ENCODE peak calls at places on chromosomes 16 and 17, in four cellular contexts. J is neural progenitor cell, D is AG04449, A is sigmoid colon. M is an unnamed sample.

GRCh38 chr16:24978370-24978914 is 36.7 kb downstream of the ARHGAP17 start:
- DNase-seq in D (no peak), A (no peak), J (no peak), M (no peak)

GRCh38 chr17:27550974-27551505 is 79.9 kb upstream of the LGALS9 start:
- DNase-seq in A (no peak), D (no peak), J (no peak), M (no peak)

GRCh38 chr16:52912565-52913173 is 140.0 kb downstream of the CHD9NB start:
- DNase-seq in J (peak), A (no peak), D (peak), M (peak)

GRCh38 chr17:59561042-59561441 is 4.4 kb upstream of the DHX40 start:
- DNase-seq in J (peak), A (no peak), D (no peak), M (no peak)

GRCh38 chr17:36901506-36901905 is 35.8 kb upstream of the LHX1 start:
- DNase-seq in A (no peak), J (peak), D (no peak), M (no peak)

GRCh38 chr17:2893422-2893914 is 97.2 kb downstream of the RAP1GAP2 start:
- DNase-seq in J (no peak), A (no peak), D (no peak), M (no peak)

GRCh38 chr17:79838541-79839274 is 532 bp downstream of the CBX4 start:
- DNase-seq in D (no peak), J (peak), A (no peak), M (peak)

GRCh38 chr16:85330694-85331188 is 218.5 kb upstream of the CIBAR2 start:
- DNase-seq in D (peak), J (peak), A (no peak), M (no peak)

GRCh38 chr17:74851612-74852236 is 8.0 kb downstream of the GRIN2C start:
- DNase-seq in A (no peak), D (no peak), J (no peak), M (no peak)

GRCh38 chr17:28908640-28909098 is 5.8 kb upstream of the DHRS13 start:
- DNase-seq in A (peak), D (no peak), J (no peak), M (no peak)

GRCh38 chr17:27396941-27397340 is 59.3 kb upstream of the KSR1 start:
- DNase-seq in A (no peak), J (no peak), D (no peak), M (no peak)

GRCh38 chr16:76235025-76235424 is 42.2 kb upstream of the CNTNAP4 start:
- DNase-seq in D (no peak), J (no peak), A (no peak), M (no peak)

GRCh38 chr17:71666047-71666446 is 454.8 kb upstream of the SOX9 start:
- DNase-seq in J (no peak), A (no peak), D (no peak), M (no peak)

GRCh38 chr17:35162755-35163154 is 15.1 kb downstream of the UNC45B start:
- DNase-seq in J (no peak), A (no peak), D (no peak), M (no peak)

GRCh38 chr17:54172096-54172495 is 349.4 kb downstream of the KIF2B start:
- DNase-seq in J (no peak), D (no peak), A (no peak), M (no peak)

GRCh38 chr16:30958164-30959083 is 870 bp downstream of the SETD1A start:
- DNase-seq in A (no peak), D (no peak), J (peak), M (peak)

GRCh38 chr16:88015806-88016140 is 64.5 kb downstream of the BANP start:
- DNase-seq in J (no peak), D (no peak), A (peak), M (no peak)

DNA sequence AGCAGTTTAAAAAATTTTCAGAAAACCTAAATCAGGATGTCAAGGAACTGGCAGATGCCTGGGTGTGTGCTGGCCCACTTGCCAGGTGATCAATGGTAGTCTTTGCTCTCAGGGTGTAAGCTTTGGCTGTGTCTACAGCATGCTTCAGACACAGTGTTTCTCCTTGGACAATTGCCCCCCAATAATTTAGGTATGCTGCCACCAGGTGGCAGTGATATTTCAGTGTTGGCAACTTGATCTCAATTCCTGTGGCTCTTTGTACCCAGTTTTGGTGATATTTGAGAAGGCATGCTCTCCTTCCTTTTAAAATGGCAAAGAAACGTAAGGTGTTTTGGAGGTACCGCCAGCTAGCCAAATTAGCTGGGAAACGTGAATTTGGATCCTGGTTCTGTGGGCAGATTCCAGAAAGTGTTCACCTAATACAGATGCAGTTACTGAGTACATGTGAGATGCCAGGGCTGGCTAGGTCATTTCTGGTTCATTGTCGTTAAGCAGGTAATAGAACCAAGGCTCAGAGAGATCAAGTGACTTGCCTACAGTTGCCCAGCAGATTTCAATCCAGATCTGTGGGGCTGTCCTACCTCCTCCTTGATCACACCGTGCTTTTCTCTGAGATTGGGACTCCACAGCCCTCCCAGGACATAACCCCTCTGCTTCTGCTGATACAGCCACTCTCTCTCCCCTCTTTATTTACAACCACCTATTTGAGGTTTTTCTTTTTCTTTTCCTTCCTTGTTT is 155.6 kb upstream of the PLCG2 start:
- DNase-seq in A (no peak), D (no peak), J (peak), M (peak)
- TF ChIP-seq CTCF in A (peak), D (peak), J (peak), M (peak)

GRCh38 chr17:49896860-49897259 is 49.0 kb upstream of the TAC4 start:
- DNase-seq in J (no peak), A (no peak), D (no peak), M (no peak)

GRCh38 chr17:49896222-49896621 is 48.4 kb upstream of the TAC4 start:
- DNase-seq in A (no peak), D (no peak), J (no peak), M (no peak)

GRCh38 chr17:49899588-49899987 is 51.7 kb upstream of the TAC4 start:
- DNase-seq in A (no peak), J (no peak), D (no peak), M (no peak)

GRCh38 chr17:49901460-49902331 is 53.8 kb upstream of the TAC4 start:
- DNase-seq in A (no peak), D (no peak), J (peak), M (no peak)

DNA sequence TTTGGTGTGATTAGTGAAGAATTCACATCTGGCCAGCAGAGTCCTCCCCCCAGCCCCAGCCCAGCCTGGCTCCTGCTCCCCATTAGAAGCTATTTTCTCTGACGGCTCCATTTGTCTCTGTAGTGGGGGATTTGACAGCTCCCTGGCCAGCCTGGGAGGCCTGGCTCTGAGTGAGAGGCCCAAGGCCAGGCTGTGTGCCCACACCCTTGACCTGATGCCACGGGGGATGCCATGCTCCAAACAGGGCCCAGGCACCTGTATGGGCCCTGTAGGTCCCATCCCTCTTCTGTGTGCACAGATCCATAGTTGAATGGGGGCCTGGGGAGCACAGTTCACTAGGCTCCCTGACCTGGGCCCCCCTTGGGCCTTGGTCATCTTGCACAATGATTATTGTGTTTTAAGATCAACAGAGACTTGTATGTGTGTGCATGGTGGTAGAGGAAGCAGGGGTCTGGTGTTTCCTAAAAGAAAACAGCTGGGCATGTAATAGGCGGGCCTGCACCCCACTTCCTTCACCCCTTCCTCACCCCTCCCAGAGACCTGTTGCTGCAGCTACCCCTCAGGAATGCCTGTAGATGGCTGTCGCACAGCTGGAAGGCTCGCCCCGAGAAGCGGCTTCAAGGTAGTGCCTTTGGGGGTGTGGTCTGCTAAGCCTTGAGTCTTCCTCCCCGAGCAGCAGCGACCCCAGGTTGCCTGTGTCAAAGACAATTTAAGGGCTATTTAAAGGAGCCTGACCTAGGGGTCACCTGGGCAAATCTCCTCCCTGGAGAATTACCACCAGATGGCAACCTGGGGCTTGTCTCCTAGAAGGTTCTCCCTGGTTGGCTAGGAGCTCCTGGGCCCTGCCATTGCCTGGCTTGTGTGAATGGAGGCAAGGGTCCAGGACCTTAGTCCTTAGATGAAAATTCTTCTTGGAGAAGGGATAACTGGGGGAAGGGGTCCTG is 51.0 kb upstream of the TAC4 start:
- DNase-seq in A (no peak), D (no peak), J (peak), M (no peak)
- TF ChIP-seq CTCF in A (no peak), D (no peak), J (peak), M (no peak)

GRCh38 chr16:20004931-20005330 is 68.8 kb downstream of the GPR139 start:
- DNase-seq in J (peak), D (no peak), A (no peak), M (no peak)
- TF ChIP-seq CTCF in J (peak), D (no peak), A (no peak), M (peak)

DNA sequence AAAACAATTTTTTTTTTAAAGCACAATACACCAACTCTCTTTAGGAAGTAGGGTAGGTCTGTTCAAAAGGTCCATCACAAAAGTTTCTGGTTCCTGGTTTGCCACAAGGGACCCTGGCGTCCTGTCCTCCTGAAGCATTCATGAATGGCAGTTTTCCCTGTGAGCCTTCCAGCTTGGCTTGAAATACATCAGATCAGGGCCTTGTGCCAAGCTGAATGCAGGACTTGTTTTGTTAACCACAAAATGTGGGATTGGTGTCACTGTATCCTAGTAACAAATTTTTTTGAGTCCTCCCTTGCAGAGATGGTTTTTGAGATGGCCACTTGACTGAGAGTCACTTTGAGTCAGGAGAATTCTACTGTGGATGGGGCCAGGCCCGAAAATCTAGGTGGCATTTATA is 3.9 kb downstream of the GNAO1 start:
- DNase-seq in D (no peak), A (no peak), J (no peak), M (no peak)
- TF ChIP-seq CTCF in D (no peak), A (no peak), J (no peak), M (no peak)

DNA sequence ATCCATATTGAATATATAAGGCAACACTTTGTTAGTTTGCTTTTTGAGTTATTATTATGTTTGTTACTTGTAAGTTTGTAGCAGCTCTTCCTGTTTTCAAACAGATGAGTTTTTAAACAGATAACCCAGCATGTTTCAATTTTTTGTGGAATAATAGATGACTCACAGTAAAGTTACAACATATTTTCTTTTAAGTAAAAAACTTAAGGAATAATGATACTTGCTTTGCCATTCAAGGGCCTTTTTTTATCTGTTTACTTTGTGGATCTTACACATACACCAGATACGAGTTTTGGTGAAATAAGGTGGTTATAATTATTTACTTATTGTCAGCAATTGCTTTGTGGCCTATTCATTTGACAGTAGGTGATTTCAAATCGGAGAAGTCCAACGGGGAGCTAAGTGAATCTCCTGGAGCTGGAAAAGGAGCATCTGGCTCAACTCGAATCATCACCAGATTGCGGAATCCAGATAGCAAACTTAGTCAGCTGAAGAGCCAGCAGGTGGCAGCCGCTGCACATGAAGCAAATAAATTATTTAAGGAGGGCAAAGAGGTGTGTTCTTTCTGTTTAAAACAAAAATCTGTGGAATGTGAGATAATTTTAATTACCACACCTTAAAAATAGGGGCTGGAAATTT is 66.3 kb downstream of the BPTF start:
- DNase-seq in D (no peak), A (no peak), J (peak), M (no peak)
- TF ChIP-seq CTCF in D (peak), A (no peak), J (no peak), M (peak)

M was measured in neural crest cell.